ENCODE peak calls at places on chromosomes 7 and 10, in five cellular contexts. Q is Daoy; K is stimulated activated CD4-positive, alpha-beta T cell treated with anti-CD3 and anti-CD28 coated beads, TNF-alpha, amount 100 ng/mL, for 48 hours; Z is HAP-1; T is epithelial cell of prostate. W is an unnamed sample.

GRCh38 chr10:120433176-120433575 is 23.9 kb upstream of the PLPP4 start:
- DNase-seq in Z (no peak), T (no peak), Q (no peak), K (no peak), W (no peak)

GRCh38 chr10:59354434-59354833 is 7.9 kb downstream of the FAM13C start:
- DNase-seq in T (no peak), Z (no peak), K (no peak), Q (no peak), W (no peak)

GRCh38 chr7:151897201-151897711 is 20.3 kb upstream of the PRKAG2 start:
- DNase-seq in Q (no peak), T (no peak), Z (peak), K (no peak), W (no peak)

GRCh38 chr10:77036993-77037734 is 600.4 kb downstream of the KCNMA1 start:
- DNase-seq in Z (peak), Q (peak), T (no peak), K (peak), W (no peak)

GRCh38 chr7:33719059-33719581 is 186.2 kb upstream of the BMPER start:
- DNase-seq in T (no peak), K (no peak), Z (no peak), Q (no peak), W (no peak)

GRCh38 chr10:92240289-92241157 is 50.4 kb downstream of the CPEB3 start:
- DNase-seq in Q (peak), T (no peak), K (no peak), Z (peak), W (peak)

GRCh38 chr10:120953897-120954296 is 102.7 kb downstream of the WDR11 start:
- DNase-seq in Z (peak), K (no peak), T (no peak), Q (no peak), W (no peak)

GRCh38 chr10:7846591-7846990 is 28.3 kb downstream of the TAF3 start:
- DNase-seq in K (no peak), Q (no peak), Z (no peak), T (no peak), W (peak)

GRCh38 chr10:31011660-31012022 is 20.0 kb downstream of the ZNF438 start:
- DNase-seq in Z (no peak), T (no peak), Q (no peak), K (no peak), W (no peak)

GRCh38 chr7:10662982-10663884 is 310.4 kb upstream of the PHF14 start:
- DNase-seq in Q (no peak), T (no peak), Z (no peak), K (no peak), W (no peak)

GRCh38 chr7:112550468-112551060 is 69.8 kb downstream of the LSMEM1 start:
- DNase-seq in K (peak), Q (peak), T (peak), Z (peak), W (peak)

GRCh38 chr10:60235001-60235400 is 154.7 kb downstream of the ANK3 start:
- DNase-seq in Z (no peak), T (no peak), Q (no peak), K (no peak), W (no peak)

GRCh38 chr7:116674508-116675173 is 2.6 kb downstream of the MET start:
- DNase-seq in K (no peak), Z (no peak), Q (peak), T (no peak), W (no peak)

GRCh38 chr10:6669269-6669859 is 89.3 kb upstream of the PRKCQ start:
- DNase-seq in Q (peak), Z (peak), K (no peak), T (peak), W (peak)

GRCh38 chr7:86130268-86130667 is 513.4 kb upstream of the GRM3 start:
- DNase-seq in Q (no peak), T (no peak), K (no peak), Z (no peak), W (no peak)

GRCh38 chr7:28602282-28602681 is 190.0 kb downstream of the CREB5 start:
- DNase-seq in Z (no peak), Q (no peak), K (no peak), T (no peak), W (no peak)

GRCh38 chr7:55484834-55485233 is 87.5 kb downstream of the VOPP1 start:
- DNase-seq in K (no peak), T (no peak), Q (no peak), Z (no peak), W (no peak)

GRCh38 chr7:144776447-144776846 is 59.4 kb downstream of the TPK1 start:
- DNase-seq in T (no peak), Q (no peak), Z (no peak), K (no peak), W (no peak)

GRCh38 chr10:121405549-121405948 is 192.7 kb downstream of the FGFR2 start:
- DNase-seq in K (no peak), Z (no peak), Q (no peak), T (no peak), W (no peak)

GRCh38 chr10:126646101-126646500 is 24.4 kb downstream of the C10orf90 start:
- DNase-seq in T (no peak), Q (peak), K (no peak), Z (no peak), W (no peak)

GRCh38 chr10:32976338-32976737 is 18.3 kb upstream of the ITGB1 start:
- DNase-seq in Z (no peak), K (no peak), T (no peak), Q (no peak), W (no peak)

GRCh38 chr7:159086301-159086925 is 58.3 kb downstream of the VIPR2 start:
- DNase-seq in K (no peak), Q (no peak), T (no peak), Z (peak), W (no peak)

GRCh38 chr10:102327002-102327401 is 68.5 kb upstream of the NFKB2 start:
- DNase-seq in T (no peak), K (no peak), Q (no peak), Z (no peak), W (no peak)

GRCh38 chr10:2094171-2094570 is 356.8 kb upstream of the ADARB2 start:
- DNase-seq in Z (no peak), K (no peak), T (no peak), Q (no peak), W (no peak)

GRCh38 chr7:155425946-155426345 is 32.0 kb upstream of the EN2 start:
- DNase-seq in Q (no peak), K (no peak), Z (no peak), T (no peak), W (no peak)

GRCh38 chr7:13189712-13190111 is 502.3 kb downstream of the ARL4A start:
- DNase-seq in T (no peak), K (no peak), Q (no peak), Z (no peak), W (no peak)

GRCh38 chr7:148883233-148884048 is 650 bp downstream of the EZH2 start:
- DNase-seq in K (peak), Q (peak), T (no peak), Z (peak), W (no peak)

GRCh38 chr7:90597879-90598278 is 1.8 kb downstream of the CDK14 start:
- DNase-seq in K (no peak), Q (no peak), Z (no peak), T (no peak), W (no peak)

GRCh38 chr10:111151595-111151994 is 74.8 kb downstream of the ADRA2A start:
- DNase-seq in K (no peak), Q (no peak), Z (no peak), T (no peak), W (no peak)

GRCh38 chr7:30681262-30682130 is 760 bp downstream of the CRHR2 start:
- DNase-seq in Z (no peak), T (no peak), K (no peak), Q (no peak), W (no peak)

GRCh38 chr10:6082496-6083395 is 6.1 kb upstream of the RBM17 start:
- DNase-seq in K (no peak), T (no peak), Q (no peak), Z (no peak), W (no peak)